ENCODE peak calls at places on chromosomes 3 and 15, in six cellular contexts. W, C, Y, V, E and N are unnamed samples.

GRCh38 chr15:67520976-67521769 is at the start of gene C15orf61:
- DNase-seq in W (peak), C (peak), Y (peak), V (peak), E (peak), N (peak)

GRCh38 chr3:9168230-9168629 is 81.2 kb downstream of the SRGAP3 start:
- DNase-seq in W (no peak), C (no peak), Y (no peak), V (peak), E (no peak), N (no peak)

GRCh38 chr3:99356681-99357080 is 281.7 kb upstream of the COL8A1 start:
- DNase-seq in W (no peak), C (no peak), Y (no peak), V (no peak), E (no peak), N (no peak)

GRCh38 chr15:31221936-31222515 is 104.6 kb upstream of the KLF13 start:
- DNase-seq in W (no peak), C (no peak), Y (no peak), V (no peak), E (no peak), N (no peak)

GRCh38 chr3:31661993-31662392 is 129.3 kb downstream of the STT3B start:
- DNase-seq in W (no peak), C (no peak), Y (no peak), V (no peak), E (no peak), N (no peak)

GRCh38 chr3:52146811-52147210 is 7.4 kb downstream of the POC1A start:
- DNase-seq in W (no peak), C (no peak), Y (no peak), V (no peak), E (no peak), N (no peak)

GRCh38 chr3:127193341-127193740 is 410 bp downstream of the PRR23E start:
- DNase-seq in W (no peak), C (no peak), Y (no peak), V (peak), E (no peak), N (no peak)

GRCh38 chr15:58438956-58439355 is 7.2 kb downstream of the LIPC start:
- DNase-seq in W (no peak), C (no peak), Y (peak), V (peak), E (peak), N (peak)

GRCh38 chr3:63473641-63474166 is 178.8 kb upstream of the SNTN start:
- DNase-seq in W (no peak), C (no peak), Y (no peak), V (no peak), E (no peak), N (no peak)

GRCh38 chr3:109803274-109803673 is 465.9 kb upstream of the DPPA4 start:
- DNase-seq in W (no peak), C (no peak), Y (no peak), V (no peak), E (peak), N (no peak)

GRCh38 chr3:151560750-151561149 is 99.9 kb upstream of the IGSF10 start:
- DNase-seq in W (no peak), C (no peak), Y (no peak), V (no peak), E (no peak), N (peak)

GRCh38 chr15:81948142-81948709 is 97.6 kb downstream of the MEX3B start:
- DNase-seq in W (no peak), C (no peak), Y (no peak), V (no peak), E (no peak), N (no peak)

GRCh38 chr3:196179380-196180308 is 31.6 kb downstream of the ZDHHC19 start:
- DNase-seq in W (peak), C (peak), Y (peak), V (peak), E (no peak), N (peak)

GRCh38 chr3:94285874-94286273 is 223.0 kb downstream of the NSUN3 start:
- DNase-seq in W (no peak), C (no peak), Y (peak), V (no peak), E (peak), N (no peak)

GRCh38 chr15:74209997-74210573 is 7.5 kb upstream of the STRA6 start:
- DNase-seq in W (no peak), C (no peak), Y (peak), V (no peak), E (no peak), N (peak)

GRCh38 chr3:188319569-188319968 is 165.6 kb downstream of the LPP start:
- DNase-seq in W (no peak), C (no peak), Y (peak), V (no peak), E (no peak), N (no peak)

GRCh38 chr3:160217675-160218074 is 7.5 kb upstream of the C3orf80 start:
- DNase-seq in W (no peak), C (no peak), Y (no peak), V (no peak), E (no peak), N (no peak)

GRCh38 chr15:63421433-63421832 is 39.8 kb upstream of the CA12 start:
- DNase-seq in W (no peak), C (no peak), Y (no peak), V (no peak), E (no peak), N (no peak)

GRCh38 chr3:110066201-110066600 is 728.9 kb upstream of the DPPA4 start:
- DNase-seq in W (no peak), C (no peak), Y (no peak), V (no peak), E (no peak), N (no peak)

GRCh38 chr3:110234831-110235230 is 836.8 kb upstream of the NECTIN3 start:
- DNase-seq in W (peak), C (no peak), Y (peak), V (no peak), E (no peak), N (peak)

GRCh38 chr15:69855601-69856000 is 242.1 kb downstream of the TLE3 start:
- DNase-seq in W (no peak), C (no peak), Y (no peak), V (no peak), E (no peak), N (no peak)

GRCh38 chr3:110526732-110527727 is 544.6 kb upstream of the NECTIN3 start:
- DNase-seq in W (peak), C (no peak), Y (peak), V (no peak), E (peak), N (peak)

GRCh38 chr15:75307778-75308390 is 25.2 kb downstream of the GOLGA6D start:
- DNase-seq in W (peak), C (no peak), Y (peak), V (peak), E (peak), N (peak)

GRCh38 chr3:45626096-45626887 is 31.7 kb downstream of the LIMD1 start:
- DNase-seq in W (no peak), C (no peak), Y (no peak), V (no peak), E (no peak), N (no peak)

GRCh38 chr3:56157693-56158092 is 310.6 kb downstream of the ERC2 start:
- DNase-seq in W (peak), C (no peak), Y (no peak), V (no peak), E (no peak), N (peak)

GRCh38 chr3:69370156-69370944 is 15.5 kb downstream of the FRMD4B start:
- DNase-seq in W (peak), C (no peak), Y (peak), V (no peak), E (no peak), N (peak)

GRCh38 chr15:42150246-42150970 is 6.0 kb downstream of the PLA2G4F start:
- DNase-seq in W (no peak), C (no peak), Y (no peak), V (no peak), E (no peak), N (no peak)

GRCh38 chr15:71072423-71072822 is 42.8 kb upstream of the THSD4 start:
- DNase-seq in W (no peak), C (no peak), Y (no peak), V (no peak), E (no peak), N (no peak)

GRCh38 chr3:148598619-148599018 is 99.1 kb upstream of the AGTR1 start:
- DNase-seq in W (no peak), C (no peak), Y (no peak), V (no peak), E (no peak), N (no peak)